ENCODE peak calls at places on chromosomes 7 and 10, in five cellular contexts. C is NCI-H460; H is effector memory CD4-positive, alpha-beta T cell; A is SK-N-DZ; Z is activated T-helper 1 cell treated with anti-CD3 and anti-CD28 coated beads, Interleukin-2, amount 50 U/mL, for 16 hours. O is an unnamed sample.

GRCh38 chr7:13604178-13604577 is 385.3 kb downstream of the ETV1 start:
- DNase-seq in A (no peak), C (no peak), Z (no peak), H (no peak), O (no peak)

GRCh38 chr10:125479059-125479458 is 203.9 kb downstream of the TEX36 start:
- DNase-seq in Z (no peak), A (no peak), H (no peak), C (no peak), O (peak; percentile 76)

GRCh38 chr7:7157177-7157886 is 25.0 kb upstream of the C1GALT1 start:
- DNase-seq in C (no peak), H (peak; percentile 11), A (no peak), Z (peak; percentile 9), O (peak; percentile 69)

GRCh38 chr7:29035044-29035740 is 77.1 kb upstream of the TRIL start:
- DNase-seq in A (no peak), H (no peak), Z (no peak), C (peak; percentile 99), O (peak; percentile 85)

GRCh38 chr10:112532053-112532658 is 85.1 kb downstream of the VTI1A start:
- DNase-seq in Z (no peak), H (no peak), C (no peak), A (no peak), O (no peak)

GRCh38 chr7:43417455-43417854 is 165.5 kb upstream of the STK17A start:
- DNase-seq in H (no peak), C (no peak), Z (no peak), A (no peak), O (no peak)

GRCh38 chr10:88642991-88643390 is 21.3 kb upstream of the LIPF start:
- DNase-seq in C (no peak), Z (no peak), H (no peak), A (no peak), O (peak; percentile 39)

GRCh38 chr10:125797424-125797823 is 21.8 kb upstream of the MMP21 start:
- DNase-seq in H (no peak), C (no peak), Z (no peak), A (no peak), O (no peak)

GRCh38 chr7:80740778-80741545 is 102.5 kb downstream of the CD36 start:
- DNase-seq in Z (no peak), C (no peak), A (no peak), H (no peak), O (peak; percentile 19)

GRCh38 chr7:90455163-90456030 is 14.0 kb upstream of the PTTG1IP2 start:
- DNase-seq in Z (no peak), A (peak; percentile 57), C (peak; percentile 47), H (no peak), O (peak; percentile 67)

GRCh38 chr10:3605882-3606281 is 179.1 kb downstream of the KLF6 start:
- DNase-seq in A (no peak), H (no peak), C (no peak), Z (no peak), O (no peak)